ENCODE peak calls at places on chromosomes 4 and X, in eight cellular contexts. K is kidney epithelial cell, G is cardiac fibroblast, V is osteocyte, W is Caco-2, F is body of pancreas, N is fibroblast of the aortic adventitia, Z is sigmoid colon. H is an unnamed sample.

GRCh38 chrX:122906726-122907125 is 277.4 kb upstream of the GRIA3 start:
- DNase-seq in K (no peak), G (no peak), V (no peak), W (no peak), F (no peak), N (no peak), Z (no peak), H (no peak)

GRCh38 chr4:47017081-47017480 is 14.3 kb upstream of the GABRB1 start:
- DNase-seq in K (no peak), G (peak), V (no peak), W (no peak), F (no peak), N (no peak), Z (no peak), H (no peak)

GRCh38 chr4:22607382-22607781 is 85.4 kb upstream of the GBA3 start:
- DNase-seq in K (no peak), G (peak), V (no peak), W (peak), F (peak), N (peak), Z (peak), H (no peak)

GRCh38 chr4:7139167-7139979 is 53.0 kb upstream of the SORCS2 start:
- DNase-seq in K (no peak), G (no peak), V (no peak), W (no peak), F (no peak), N (no peak), Z (no peak), H (peak)

GRCh38 chr4:109298279-109299010 is 4.0 kb downstream of the COL25A1 start:
- DNase-seq in K (no peak), G (peak), V (no peak), W (no peak), F (peak), N (no peak), Z (no peak), H (no peak)

GRCh38 chr4:24210332-24210902 is 320.6 kb upstream of the PPARGC1A start:
- DNase-seq in K (peak), G (peak), V (no peak), W (no peak), F (peak), N (peak), Z (peak), H (no peak)

GRCh38 chrX:18701621-18702361 is 5.7 kb upstream of the PPEF1 start:
- DNase-seq in K (no peak), G (peak), V (no peak), W (no peak), F (peak), N (peak), Z (no peak), H (no peak)

GRCh38 chr4:1379351-1379781 is 26.9 kb downstream of the NKX1-1 start:
- DNase-seq in K (no peak), G (no peak), V (no peak), W (peak), F (peak), N (no peak), Z (peak), H (peak)

GRCh38 chr4:123640271-123640670 is 243.7 kb downstream of the SPRY1 start:
- DNase-seq in K (no peak), G (peak), V (no peak), W (no peak), F (no peak), N (peak), Z (no peak), H (no peak)

GRCh38 chrX:12946406-12946805 is 28.5 kb upstream of the TMSB4X start:
- DNase-seq in K (no peak), G (no peak), V (no peak), W (no peak), F (no peak), N (no peak), Z (no peak), H (no peak)

GRCh38 chr4:81052119-81053068 is 21.9 kb downstream of the BMP3 start:
- DNase-seq in K (no peak), G (peak), V (no peak), W (peak), F (peak), N (peak), Z (peak), H (no peak)

GRCh38 chrX:21708116-21708515 is 49.8 kb downstream of the SMPX start:
- DNase-seq in K (no peak), G (no peak), V (no peak), W (no peak), F (no peak), N (peak), Z (no peak), H (no peak)

DNA sequence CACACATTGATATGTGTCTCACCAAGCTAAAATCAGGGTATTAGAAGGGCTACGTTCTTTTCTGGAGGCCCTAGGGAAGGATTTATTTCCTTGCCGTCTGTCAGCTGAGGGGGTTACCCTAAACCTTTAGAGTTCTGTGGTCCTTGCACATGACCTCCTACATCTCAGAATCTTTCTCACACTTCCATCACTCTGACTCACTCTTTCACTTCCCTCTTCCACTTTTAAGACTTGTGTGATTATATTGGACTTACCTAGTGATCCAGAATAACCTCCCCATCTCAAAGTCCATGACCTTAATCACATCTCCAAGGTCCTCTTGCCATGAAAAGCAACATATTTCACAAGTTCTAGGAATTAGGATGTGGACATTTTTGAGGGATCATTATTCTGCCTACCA is 53.6 kb upstream of the FUNDC1 start:
- DNase-seq in K (no peak), G (no peak), V (peak), W (no peak), F (no peak), N (no peak), Z (no peak), H (no peak)
- TF ChIP-seq CTCF in K (no peak), G (no peak), V (no peak), W (no peak), F (no peak), N (no peak), Z (no peak), H (no peak)

DNA sequence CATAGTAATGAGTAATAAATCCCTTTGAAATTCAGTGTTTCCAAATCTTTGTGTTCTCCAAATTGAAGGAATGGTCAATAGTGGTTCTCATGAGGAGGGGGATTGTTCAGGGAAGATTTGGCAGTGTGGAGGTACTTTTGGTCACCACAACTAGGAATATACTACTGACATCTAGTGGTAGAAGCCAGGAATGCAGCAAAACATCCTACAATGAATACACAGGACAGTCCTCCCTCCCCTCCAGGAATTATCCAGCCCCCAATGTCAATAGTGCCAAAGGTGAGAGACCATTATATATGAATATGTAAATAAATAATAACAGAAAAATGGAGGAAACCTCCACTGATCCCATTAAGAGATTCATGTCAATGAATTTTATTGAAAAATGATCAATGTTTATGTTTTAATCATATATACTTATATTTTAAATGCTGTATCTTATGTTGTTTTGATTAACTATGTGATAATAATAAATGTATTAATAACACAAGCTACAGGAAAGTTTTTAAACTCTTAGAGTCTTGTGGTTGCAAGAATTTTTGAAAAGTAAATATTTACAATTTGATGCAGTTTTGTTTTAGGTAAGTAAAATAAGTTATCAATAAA is 14.4 kb upstream of the FAM9A start:
- DNase-seq in K (no peak), G (peak), V (no peak), W (no peak), F (no peak), N (peak), Z (no peak), H (no peak)
- TF ChIP-seq CTCF in K (peak), G (peak), V (peak), W (peak), F (peak), N (peak), Z (peak), H (peak)

GRCh38 chr4:13171292-13172057 is 312.7 kb downstream of the RAB28 start:
- DNase-seq in K (no peak), G (no peak), V (no peak), W (no peak), F (no peak), N (no peak), Z (no peak), H (no peak)
- TF ChIP-seq CTCF in K (no peak), G (no peak), V (no peak), W (no peak), F (no peak), N (no peak), Z (no peak), H (no peak)

GRCh38 chr4:48445704-48446103 is 37.4 kb upstream of the SLC10A4 start:
- DNase-seq in K (no peak), G (peak), V (no peak), W (no peak), F (no peak), N (peak), Z (no peak), H (no peak)
- TF ChIP-seq CTCF in K (peak), G (peak), V (peak), W (peak), F (peak), N (peak), Z (peak), H (peak)

GRCh38 chr4:103036169-103036568 is 16.7 kb upstream of the SLC9B1 start:
- DNase-seq in K (no peak), G (no peak), V (no peak), W (no peak), F (no peak), N (no peak), Z (no peak), H (no peak)

GRCh38 chr4:103030791-103031190 is 11.3 kb upstream of the SLC9B1 start:
- DNase-seq in K (no peak), G (no peak), V (no peak), W (no peak), F (no peak), N (no peak), Z (no peak), H (no peak)

GRCh38 chr4:103026868-103027267 is 7.4 kb upstream of the SLC9B1 start:
- DNase-seq in K (no peak), G (peak), V (no peak), W (no peak), F (no peak), N (no peak), Z (no peak), H (no peak)

DNA sequence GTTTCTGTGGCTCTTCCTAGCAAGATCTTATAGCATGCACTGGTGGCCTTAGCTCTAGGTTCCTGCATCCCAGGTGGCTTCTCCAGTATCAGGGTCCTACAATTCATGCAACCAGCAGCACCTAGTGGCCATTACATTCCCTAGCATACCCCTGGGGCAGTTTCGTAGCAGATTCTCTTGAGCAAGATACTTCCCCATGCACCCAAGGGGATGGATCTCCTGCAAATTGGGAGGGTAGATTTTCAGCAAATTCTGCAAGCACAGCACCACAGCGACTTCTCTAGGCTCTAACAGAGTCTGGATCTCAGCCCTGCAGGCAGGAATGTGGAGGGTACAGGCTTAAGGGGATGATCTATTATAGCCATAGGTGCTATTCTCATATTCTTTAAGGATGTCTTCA is 13.1 kb upstream of the SLC9B1 start:
- DNase-seq in K (no peak), G (peak), V (no peak), W (peak), F (peak), N (peak), Z (no peak), H (no peak)
- TF ChIP-seq CTCF in K (peak), G (peak), V (no peak), W (peak), F (peak), N (peak), Z (no peak), H (peak)

H was measured in chondrocyte.